ENCODE peak calls at places on chromosome 21, in ten cellular contexts. P is tibial nerve, A is RPMI8226, I is uterus, E is A549, U is IMR-90, D is mammary epithelial cell, C is amygdala, Y is H54, X is NCI-H1092. Z is an unnamed sample.
A peak's percentile ranks its signal among the peaks of the same experiment; 100 is the strongest.

GRCh38 chr21:41316641-41317392 is at the start of gene FAM3B:
- DNase-seq in I (no peak), Y (no peak), P (no peak), C (no peak), U (no peak), X (peak; percentile 29), A (peak; percentile 82), D (no peak), E (no peak), Z (no peak)

GRCh38 chr21:36909901-36910561 is 56.4 kb downstream of the HLCS start:
- DNase-seq in E (peak; percentile 98), P (no peak), C (no peak), I (no peak), U (peak; percentile 99), D (peak; percentile 93), A (no peak), Y (peak; percentile 82), X (no peak), Z (no peak)

GRCh38 chr21:22758478-22758877 is 1760.3 kb downstream of the NCAM2 start:
- DNase-seq in P (no peak), X (no peak), I (no peak), Y (no peak), D (no peak), E (no peak), U (no peak), C (no peak), A (no peak), Z (no peak)

GRCh38 chr21:42760977-42761751 is 107.7 kb downstream of the PDE9A start:
- DNase-seq in Y (no peak), U (no peak), X (peak; percentile 21), D (no peak), E (no peak), P (no peak), I (no peak), A (no peak), C (no peak), Z (peak; percentile 61)

GRCh38 chr21:46410516-46410915 is 48.2 kb upstream of the DIP2A start:
- DNase-seq in I (no peak), X (no peak), E (no peak), Y (no peak), P (no peak), D (no peak), C (no peak), A (no peak), U (no peak), Z (no peak)

GRCh38 chr21:34554227-34554626 is 42.2 kb upstream of the KCNE1 start:
- DNase-seq in X (no peak), Y (no peak), A (peak; percentile 33), P (no peak), D (peak; percentile 36), C (no peak), I (no peak), E (no peak), U (no peak), Z (no peak)

GRCh38 chr21:44425307-44425894 is 29.9 kb upstream of the LRRC3 start:
- DNase-seq in U (no peak), E (peak; percentile 39), D (peak; percentile 48), I (no peak), Y (no peak), X (no peak), P (peak; percentile 9), C (no peak), A (no peak), Z (no peak)

GRCh38 chr21:36203603-36203889 is 46.9 kb downstream of the DOP1B start:
- DNase-seq in I (no peak), A (peak; percentile 80), P (no peak), X (no peak), E (peak; percentile 45), U (peak; percentile 92), D (peak; percentile 87), Y (peak; percentile 88), C (no peak), Z (no peak)

GRCh38 chr21:44401386-44402160 is 48.2 kb downstream of the TRPM2 start:
- DNase-seq in Y (no peak), A (no peak), X (no peak), E (no peak), I (no peak), U (no peak), C (no peak), D (no peak), P (no peak), Z (no peak)

GRCh38 chr21:33019885-33020557 is 5.7 kb upstream of the OLIG2 start:
- DNase-seq in Y (no peak), D (no peak), X (no peak), C (no peak), E (no peak), P (no peak), U (no peak), I (no peak), A (peak; percentile 23), Z (no peak)

GRCh38 chr21:44802396-44803153 is 955 bp upstream of the UBE2G2 start:
- DNase-seq in Y (peak; percentile 42), U (no peak), C (no peak), P (no peak), X (no peak), I (no peak), E (no peak), A (peak; percentile 40), D (no peak), Z (no peak)

GRCh38 chr21:37582613-37583012 is 216.0 kb downstream of the DYRK1A start:
- DNase-seq in C (no peak), E (peak; percentile 62), Y (no peak), D (peak; percentile 32), X (peak; percentile 7), P (no peak), A (peak; percentile 52), U (peak; percentile 77), I (peak; percentile 27), Z (no peak)

GRCh38 chr21:43868461-43868860 is 3.4 kb downstream of the AGPAT3 start:
- DNase-seq in I (no peak), C (no peak), Y (no peak), P (no peak), A (no peak), X (no peak), E (no peak), D (peak; percentile 37), U (no peak), Z (no peak)

GRCh38 chr21:28427356-28428022 is 565.2 kb downstream of the LTN1 start:
- DNase-seq in A (no peak), Y (no peak), I (no peak), X (no peak), P (no peak), U (peak; percentile 67), E (no peak), C (no peak), D (peak; percentile 20), Z (no peak)

GRCh38 chr21:41624674-41625310 is 116.8 kb upstream of the TMPRSS2 start:
- DNase-seq in Y (no peak), I (no peak), X (no peak), U (no peak), C (no peak), E (no peak), D (no peak), P (no peak), A (no peak), Z (no peak)

GRCh38 chr21:35575280-35575915 is 484.9 kb downstream of the SETD4 start:
- DNase-seq in I (no peak), D (peak; percentile 16), P (no peak), E (no peak), A (no peak), X (no peak), U (peak; percentile 96), Y (peak; percentile 20), C (no peak), Z (no peak)

GRCh38 chr21:37562920-37563640 is 196.5 kb downstream of the DYRK1A start:
- DNase-seq in D (no peak), E (no peak), X (no peak), Y (no peak), A (no peak), I (no peak), C (no peak), U (no peak), P (no peak), Z (no peak)

GRCh38 chr21:25956993-25957714 is 213.4 kb downstream of the APP start:
- DNase-seq in C (no peak), U (peak; percentile 86), D (peak; percentile 52), I (no peak), P (no peak), Y (no peak), A (no peak), E (no peak), X (no peak), Z (no peak)

GRCh38 chr21:45262041-45262581 is 25.6 kb downstream of the POFUT2 start:
- DNase-seq in I (no peak), P (no peak), C (no peak), X (no peak), Y (no peak), E (no peak), U (no peak), A (no peak), D (no peak), Z (no peak)

GRCh38 chr21:44434936-44435635 is 20.2 kb upstream of the LRRC3 start:
- DNase-seq in Y (no peak), U (no peak), D (no peak), C (no peak), X (no peak), I (peak; percentile 9), E (no peak), A (no peak), P (peak; percentile 7), Z (no peak)

GRCh38 chr21:26845066-26845749 is at the start of gene ADAMTS1:
- DNase-seq in I (peak; percentile 97), Y (peak; percentile 53), D (peak; percentile 72), U (peak; percentile 92), P (peak; percentile 91), X (no peak), C (peak; percentile 86), E (peak; percentile 38), A (peak; percentile 42), Z (peak; percentile 54)

GRCh38 chr21:17901458-17902092 is 82.4 kb upstream of the C21orf91 start:
- DNase-seq in Y (no peak), P (no peak), E (no peak), A (no peak), U (peak; percentile 10), I (no peak), D (peak; percentile 40), X (no peak), C (no peak), Z (no peak)

GRCh38 chr21:33041981-33042380 is 16.2 kb downstream of the OLIG2 start:
- DNase-seq in U (peak; percentile 52), A (no peak), X (no peak), E (no peak), Y (no peak), D (no peak), I (no peak), P (no peak), C (no peak), Z (no peak)

GRCh38 chr21:39863111-39863510 is 4.1 kb upstream of the PCP4 start:
- DNase-seq in C (no peak), U (no peak), X (peak; percentile 90), D (peak; percentile 62), P (no peak), A (peak; percentile 93), Y (no peak), E (no peak), I (no peak), Z (no peak)

GRCh38 chr21:44677881-44678280 is 4.1 kb downstream of the KRTAP12-1 start:
- DNase-seq in I (no peak), Y (no peak), D (no peak), E (no peak), A (no peak), U (no peak), X (no peak), C (no peak), P (no peak), Z (no peak)

GRCh38 chr21:38139380-38140168 is 117.2 kb upstream of the KCNJ15 start:
- DNase-seq in I (no peak), D (peak; percentile 96), C (no peak), Y (no peak), A (no peak), E (peak; percentile 98), X (peak; percentile 29), P (no peak), U (peak; percentile 62), Z (no peak)

GRCh38 chr21:17003221-17003620 is 509.6 kb upstream of the CXADR start:
- DNase-seq in P (no peak), E (peak; percentile 18), Y (no peak), U (peak; percentile 61), D (no peak), A (no peak), X (no peak), I (no peak), C (no peak), Z (no peak)

GRCh38 chr21:45615145-45615711 is 28.3 kb upstream of the PCBP3 start:
- DNase-seq in Y (no peak), A (peak; percentile 42), U (peak; percentile 31), I (no peak), E (peak; percentile 25), X (peak; percentile 32), P (no peak), C (no peak), D (peak; percentile 15), Z (no peak)

Z was measured in NCI-H1694 treated with DMSO at 0.1 percent for 48 hours.